ENCODE peak calls at places on chromosomes 11 and 22, in five cellular contexts. C is pancreas; G is nephron progenitor cell; I is stimulated activated naive CD8-positive, alpha-beta T cell treated with anti-CD3 and anti-CD28 coated beads, Interleukin-15, Interleukin-2, amounts not matched to agents 100 U/mL and 50 U/mL, for 24 hours; R is left ventricle myocardium inferior. S is an unnamed sample.

GRCh38 chr22:40748388-40748970 is 69.2 kb downstream of the MCHR1 start:
- DNase-seq in C (no peak), I (no peak), R (no peak), G (peak; percentile 50), S (no peak)

GRCh38 chr11:134471341-134472187 is 59.5 kb upstream of the B3GAT1 start:
- DNase-seq in R (no peak), G (no peak), I (no peak), C (no peak), S (no peak)

GRCh38 chr11:93216511-93217121 is 18.8 kb upstream of the SLC36A4 start:
- DNase-seq in R (no peak), G (no peak), C (no peak), I (no peak), S (no peak)

GRCh38 chr22:24161485-24161884 is 19.8 kb upstream of the SUSD2 start:
- DNase-seq in I (no peak), R (no peak), C (no peak), G (no peak), S (no peak)

GRCh38 chr11:47714554-47715081 is 551 bp downstream of the AGBL2 start:
- DNase-seq in G (no peak), I (peak; percentile 16), C (peak; percentile 17), R (no peak), S (peak; percentile 34)

GRCh38 chr11:59141191-59141590 is 1.5 kb upstream of the FAM111A start:
- DNase-seq in C (no peak), G (no peak), R (no peak), I (no peak), S (no peak)

GRCh38 chr11:30128269-30128932 is 102.4 kb upstream of the FSHB start:
- DNase-seq in I (no peak), R (no peak), C (peak; percentile 9), G (peak; percentile 3), S (peak; percentile 19)

GRCh38 chr22:23251445-23252093 is 71.3 kb downstream of the BCR start:
- DNase-seq in C (peak; percentile 60), I (peak; percentile 44), G (no peak), R (no peak), S (peak; percentile 13)

GRCh38 chr22:20565761-20566160 is 58.4 kb downstream of the MED15 start:
- DNase-seq in I (no peak), R (no peak), G (no peak), C (no peak), S (no peak)

GRCh38 chr22:37267128-37267587 is 15.2 kb upstream of the CYTH4 start:
- DNase-seq in G (peak; percentile 83), I (peak; percentile 80), C (no peak), R (peak; percentile 42), S (peak; percentile 41)

GRCh38 chr11:44338031-44338430 is 28.1 kb upstream of the ALX4 start:
- DNase-seq in C (no peak), R (no peak), I (no peak), G (no peak), S (no peak)

GRCh38 chr22:20728523-20729190 is 45.3 kb upstream of the SERPIND1 start:
- DNase-seq in G (no peak), I (no peak), R (no peak), C (no peak), S (no peak)

GRCh38 chr11:14300661-14301304 is 58.2 kb downstream of the RRAS2 start:
- DNase-seq in G (peak; percentile 38), I (peak; percentile 51), R (no peak), C (peak; percentile 58), S (peak; percentile 78)

GRCh38 chr22:22959147-22959827 is 71.7 kb downstream of the IGLL5 start:
- DNase-seq in C (peak; percentile 67), G (peak; percentile 83), R (peak; percentile 45), I (peak; percentile 82), S (peak; percentile 71)

GRCh38 chr11:12163181-12163841 is 52.9 kb downstream of the MICAL2 start:
- DNase-seq in C (no peak), G (no peak), I (no peak), R (peak; percentile 73), S (peak; percentile 98)

GRCh38 chr11:48064306-48064705 is 83.9 kb downstream of the PTPRJ start:
- DNase-seq in G (no peak), R (no peak), I (no peak), C (no peak), S (peak; percentile 96)

GRCh38 chr11:88348870-88349269 is 11.3 kb upstream of the CTSC start:
- DNase-seq in I (no peak), C (no peak), R (no peak), G (no peak), S (no peak)

GRCh38 chr11:114738954-114739353 is 60.6 kb downstream of the NXPE2 start:
- DNase-seq in C (peak; percentile 41), R (no peak), G (peak; percentile 49), I (peak; percentile 34), S (peak; percentile 45)